ENCODE peak calls at places on chromosomes 7 and 10, in five cellular contexts. I, S, D, Y and U are unnamed samples.

GRCh38 chr10:47058961-47059391 is 147.7 kb downstream of the PTPN20 start:
- DNase-seq in I (no peak), D (peak), Y (peak), S (peak), U (no peak)

GRCh38 chr10:89838002-89838615 is 136.7 kb downstream of the KIF20B start:
- DNase-seq in Y (no peak), D (no peak), I (no peak), S (no peak), U (no peak)

GRCh38 chr7:101707587-101707986 is 78.5 kb upstream of the MYL10 start:
- DNase-seq in S (no peak), Y (no peak), D (no peak), I (no peak), U (peak)

GRCh38 chr10:4623757-4624420 is 202.1 kb upstream of the AKR1E2 start:
- DNase-seq in D (peak), Y (no peak), I (no peak), S (peak), U (no peak)

GRCh38 chr10:102678842-102679289 is 34.6 kb downstream of the TRIM8 start:
- DNase-seq in Y (no peak), I (peak), D (peak), S (peak), U (peak)

GRCh38 chr10:79929409-79929904 is 19.4 kb downstream of the SFTPD start:
- DNase-seq in Y (peak), D (peak), I (peak), S (peak), U (peak)

GRCh38 chr10:5012595-5012994 is 8.9 kb upstream of the AKR1C2 start:
- DNase-seq in S (no peak), I (no peak), D (no peak), Y (no peak), U (no peak)

GRCh38 chr7:121306565-121306964 is 22.2 kb upstream of the WNT16 start:
- DNase-seq in Y (no peak), I (no peak), D (no peak), S (no peak), U (no peak)

GRCh38 chr10:35017608-35018007 is 72.5 kb downstream of the CUL2 start:
- DNase-seq in Y (no peak), S (no peak), D (no peak), I (no peak), U (no peak)

GRCh38 chr7:126715076-126715475 is 537.7 kb downstream of the GRM8 start:
- DNase-seq in D (peak), I (no peak), Y (no peak), S (no peak), U (no peak)

GRCh38 chr7:84455788-84456187 is 261.2 kb upstream of the SEMA3A start:
- DNase-seq in I (no peak), D (peak), S (peak), Y (peak), U (no peak)

GRCh38 chr7:130994378-130995115 is 260.5 kb upstream of the KLF14 start:
- DNase-seq in I (no peak), D (peak), S (peak), Y (no peak), U (peak)
- H3K4me3 ChIP-seq in I (no peak), D (no peak), S (no peak), Y (no peak), U (no peak)

GRCh38 chr7:21944616-21945373 is 904 bp downstream of the CDCA7L start:
- DNase-seq in I (no peak), S (peak), D (peak), Y (no peak), U (peak)

GRCh38 chr7:21941570-21942224 is 4.0 kb downstream of the CDCA7L start:
- DNase-seq in Y (no peak), I (no peak), S (peak), D (peak), U (peak)

GRCh38 chr7:21945374-21946227 is at the start of gene CDCA7L:
- DNase-seq in S (peak), D (peak), Y (peak), I (peak), U (peak)

GRCh38 chr7:21942955-21943354 is 2.7 kb downstream of the CDCA7L start:
- DNase-seq in D (no peak), S (no peak), Y (no peak), I (no peak), U (no peak)

DNA sequence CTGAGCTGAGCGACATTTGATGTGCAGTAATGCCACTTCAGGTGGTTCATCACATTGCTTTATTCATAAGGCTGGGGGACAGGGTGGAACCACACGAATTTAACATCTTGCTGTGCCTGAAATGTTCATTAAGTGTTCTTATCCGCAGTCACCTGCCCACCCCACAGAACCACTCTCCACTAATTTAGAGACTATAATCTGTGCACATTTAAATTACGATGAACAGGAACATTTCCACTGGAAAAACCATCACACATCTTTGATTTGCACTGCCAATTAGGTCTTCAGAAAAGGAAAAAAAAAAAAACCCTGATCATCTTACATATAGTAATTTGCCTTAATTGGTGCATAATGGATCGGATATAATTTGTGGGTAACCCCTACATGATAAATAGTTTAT is 2.3 kb downstream of the CDCA7L start:
- DNase-seq in S (no peak), D (no peak), Y (no peak), I (no peak), U (no peak)
- H3K4me3 ChIP-seq in S (no peak), D (no peak), Y (peak), I (no peak), U (no peak)

GRCh38 chr7:159019111-159019510 is 125.6 kb downstream of the VIPR2 start:
- DNase-seq in I (peak), Y (no peak), S (no peak), D (no peak), U (no peak)

GRCh38 chr7:159015894-159016410 is 128.7 kb downstream of the VIPR2 start:
- DNase-seq in I (no peak), D (no peak), S (no peak), Y (no peak), U (no peak)

GRCh38 chr7:159016591-159016990 is 128.1 kb downstream of the VIPR2 start:
- DNase-seq in D (no peak), S (no peak), I (peak), Y (no peak), U (no peak)

GRCh38 chr7:159017741-159018140 is 126.9 kb downstream of the VIPR2 start:
- DNase-seq in I (no peak), S (no peak), Y (no peak), D (no peak), U (no peak)

DNA sequence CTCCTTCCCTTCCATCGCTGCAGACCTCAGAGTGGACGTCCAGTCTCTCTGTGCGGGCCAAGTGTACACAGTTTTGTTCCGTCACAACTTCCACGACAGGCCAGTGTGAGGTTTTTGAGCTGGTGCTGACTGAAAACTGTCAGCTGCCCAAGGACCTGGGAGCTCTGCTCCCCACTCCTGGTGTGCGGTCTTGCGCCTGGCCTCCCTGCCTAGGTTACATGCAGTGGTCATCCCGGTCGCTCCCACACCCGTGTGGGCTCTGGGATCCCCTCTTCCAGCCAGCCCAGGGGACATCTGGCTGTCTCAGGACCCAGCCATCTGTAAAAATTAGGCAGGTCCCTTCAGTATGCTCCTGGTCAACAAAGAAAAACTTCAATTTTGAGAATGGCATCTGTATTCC is 127.5 kb downstream of the VIPR2 start:
- DNase-seq in Y (no peak), I (peak), S (no peak), D (no peak), U (no peak)
- H3K4me3 ChIP-seq in Y (no peak), I (no peak), S (no peak), D (no peak), U (no peak)

DNA sequence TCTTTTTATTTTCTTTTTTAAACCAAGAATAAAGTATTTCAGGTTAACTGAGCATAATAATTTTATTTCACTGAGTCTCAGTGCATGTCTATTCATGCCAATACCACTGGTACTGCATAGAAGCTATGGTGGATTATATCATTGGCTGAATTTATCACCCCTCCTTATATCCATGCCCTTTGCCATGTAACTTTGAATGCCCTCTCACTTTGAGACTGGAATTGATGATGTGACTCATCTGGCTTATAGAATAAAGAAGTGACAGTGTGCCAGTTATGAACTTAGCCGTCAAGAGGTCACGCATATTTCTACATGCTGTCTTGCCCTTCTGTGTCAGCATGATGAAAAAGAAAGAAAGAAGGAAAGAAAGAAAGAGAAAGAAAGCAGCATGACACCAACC is 20.7 kb upstream of the ABLIM1 start:
- DNase-seq in Y (no peak), D (no peak), S (no peak), I (no peak), U (no peak)
- H3K4me3 ChIP-seq in Y (no peak), D (no peak), S (no peak), I (no peak), U (no peak)

GRCh38 chr7:23004247-23004520 is 9.7 kb downstream of the HYCC1 start:
- DNase-seq in I (no peak), D (no peak), Y (no peak), S (peak), U (no peak)

GRCh38 chr7:23003505-23004246 is 10.3 kb downstream of the HYCC1 start:
- DNase-seq in Y (no peak), D (peak), I (no peak), S (no peak), U (no peak)

GRCh38 chr7:23000597-23001360 is 13.2 kb downstream of the HYCC1 start:
- DNase-seq in D (peak), Y (no peak), I (no peak), S (peak), U (no peak)

GRCh38 chr7:23002698-23003097 is 11.2 kb downstream of the HYCC1 start:
- DNase-seq in Y (no peak), D (no peak), I (no peak), S (no peak), U (no peak)

DNA sequence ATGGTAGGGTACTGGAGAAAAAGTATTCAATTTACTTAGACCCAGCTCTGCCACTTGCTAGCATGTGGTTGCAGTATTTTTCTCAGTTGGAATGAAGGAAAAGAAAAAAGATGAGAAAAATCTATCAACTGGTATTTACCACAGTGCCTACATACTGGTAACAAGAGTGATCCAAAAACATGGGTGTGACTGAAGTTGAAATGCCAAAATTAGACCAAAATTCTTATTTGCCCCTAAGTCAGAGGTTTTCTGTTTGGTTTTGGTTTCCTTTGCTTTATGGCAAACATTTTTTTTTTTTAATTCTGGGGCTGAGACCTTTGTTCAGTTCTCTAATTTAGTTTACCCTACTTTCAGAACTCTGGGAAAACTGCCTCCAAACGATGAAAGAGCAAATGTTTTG is 12.3 kb downstream of the HYCC1 start:
- DNase-seq in Y (no peak), S (no peak), I (no peak), D (no peak), U (no peak)
- H3K4me3 ChIP-seq in Y (no peak), S (no peak), I (no peak), D (no peak), U (no peak)

GRCh38 chr10:71241899-71242620 is 29.7 kb downstream of the UNC5B start:
- DNase-seq in Y (no peak), D (peak), S (no peak), I (no peak), U (peak)
- H3K4me3 ChIP-seq in Y (no peak), D (no peak), S (no peak), I (no peak), U (no peak)

DNA sequence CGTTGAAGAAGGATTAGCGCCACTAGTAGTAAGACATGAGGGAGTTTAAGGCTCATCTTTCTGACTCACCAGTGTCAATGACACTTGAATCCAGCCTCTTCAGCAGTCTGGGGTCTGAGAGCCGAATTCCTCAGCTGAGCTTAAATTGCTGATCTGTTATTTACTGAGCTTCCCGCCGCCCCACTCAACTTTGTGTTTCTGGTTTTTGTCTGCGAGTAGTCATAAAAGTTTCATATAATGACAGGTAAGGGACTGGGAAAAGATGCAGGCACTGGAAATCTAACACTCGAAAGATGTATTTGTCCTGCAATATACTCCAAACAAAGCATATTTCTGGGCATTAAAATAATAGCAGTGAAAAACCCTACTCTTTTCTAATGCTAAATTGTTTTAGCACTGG is 51.2 kb upstream of the RELN start:
- DNase-seq in Y (no peak), D (no peak), I (no peak), S (no peak), U (no peak)
- H3K4me3 ChIP-seq in Y (no peak), D (no peak), I (no peak), S (no peak), U (no peak)

DNA sequence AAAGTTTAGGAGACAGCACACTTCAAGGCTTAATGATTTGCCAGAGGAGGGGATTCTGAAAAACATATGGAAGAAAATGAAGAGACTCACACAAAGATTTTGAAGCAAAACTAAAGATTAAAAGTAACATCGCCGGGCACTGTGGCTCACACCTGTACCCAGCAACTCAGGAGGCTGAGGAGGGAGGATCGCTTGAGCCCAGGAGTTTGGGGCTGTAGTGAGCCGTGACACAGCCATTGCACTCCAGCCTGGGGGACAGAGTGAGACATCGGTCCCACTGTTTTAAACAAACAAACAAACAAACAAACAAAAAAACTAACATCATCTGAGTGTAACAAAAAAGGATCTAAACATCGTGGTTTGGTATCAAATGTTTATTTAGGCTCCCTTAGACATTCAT is 33.7 kb upstream of the DAGLB start:
- DNase-seq in S (no peak), D (no peak), I (no peak), Y (no peak), U (no peak)
- H3K4me3 ChIP-seq in S (peak), D (no peak), I (no peak), Y (peak), U (no peak)